ENCODE peak calls at places on chromosomes 4 and X, in four cellular contexts. F is HepG2, O is K562, A is GM12878. S is an unnamed sample.

GRCh38 chrX:9671998-9672397 is 93.6 kb downstream of the GPR143 start:
- DNase-seq in F (no peak), O (no peak), A (no peak), S (no peak)

GRCh38 chr4:24236532-24236931 is 346.7 kb upstream of the PPARGC1A start:
- DNase-seq in F (no peak), O (no peak), A (no peak), S (no peak)

GRCh38 chr4:77006753-77007355 is 57.3 kb downstream of the SEPTIN11 start:
- DNase-seq in F (no peak), O (no peak), A (no peak), S (no peak)

GRCh38 chrX:138723301-138723700 is 11.8 kb upstream of the FGF13 start:
- DNase-seq in F (no peak), O (no peak), A (no peak), S (no peak)

GRCh38 chr4:111391864-111392263 is 753.4 kb upstream of the FAM241A start:
- DNase-seq in F (no peak), O (no peak), A (no peak), S (no peak)

GRCh38 chr4:159291176-159291575 is 188.3 kb downstream of the RAPGEF2 start:
- DNase-seq in F (no peak), O (no peak), A (no peak), S (no peak)

GRCh38 chr4:184397516-184398163 is 76.7 kb downstream of the IRF2 start:
- DNase-seq in F (no peak), O (no peak), A (no peak), S (no peak)

GRCh38 chr4:158581161-158581560 is 59.5 kb downstream of the RXFP1 start:
- DNase-seq in F (no peak), O (no peak), A (no peak), S (no peak)

GRCh38 chrX:599837-600715 is 30.5 kb upstream of the SHOX start:
- DNase-seq in F (no peak), O (no peak), A (no peak), S (no peak)

GRCh38 chr4:150010525-150011126 is 67.6 kb upstream of the DCLK2 start:
- DNase-seq in F (peak), O (peak), A (no peak), S (no peak)

GRCh38 chrX:154733072-154733425 is 17.8 kb downstream of the GAB3 start:
- DNase-seq in F (no peak), O (no peak), A (no peak), S (no peak)

GRCh38 chrX:42025861-42026260 is 102.5 kb upstream of the CASK start:
- DNase-seq in F (no peak), O (no peak), A (no peak), S (no peak)

GRCh38 chrX:25049347-25049746 is 33.6 kb upstream of the ARX start:
- DNase-seq in F (no peak), O (no peak), A (no peak), S (no peak)

GRCh38 chr4:2366252-2367192 is 51.9 kb downstream of the ZFYVE28 start:
- DNase-seq in F (no peak), O (no peak), A (no peak), S (no peak)

GRCh38 chr4:104942990-104943758 is 203.5 kb upstream of the TET2 start:
- DNase-seq in F (no peak), O (no peak), A (peak), S (no peak)

GRCh38 chrX:133537142-133537541 is 121.9 kb upstream of the GPC4 start:
- DNase-seq in F (no peak), O (no peak), A (no peak), S (no peak)

GRCh38 chrX:23003121-23003520 is 3.4 kb downstream of the DDX53 start:
- DNase-seq in F (no peak), O (no peak), A (no peak), S (no peak)

GRCh38 chr4:175273995-175274753 is 356.0 kb downstream of the ADAM29 start:
- DNase-seq in F (no peak), O (no peak), A (no peak), S (no peak)
- TF ChIP-seq CBX5 in F (no peak), O (no peak), A (no peak), S (no peak)

DNA sequence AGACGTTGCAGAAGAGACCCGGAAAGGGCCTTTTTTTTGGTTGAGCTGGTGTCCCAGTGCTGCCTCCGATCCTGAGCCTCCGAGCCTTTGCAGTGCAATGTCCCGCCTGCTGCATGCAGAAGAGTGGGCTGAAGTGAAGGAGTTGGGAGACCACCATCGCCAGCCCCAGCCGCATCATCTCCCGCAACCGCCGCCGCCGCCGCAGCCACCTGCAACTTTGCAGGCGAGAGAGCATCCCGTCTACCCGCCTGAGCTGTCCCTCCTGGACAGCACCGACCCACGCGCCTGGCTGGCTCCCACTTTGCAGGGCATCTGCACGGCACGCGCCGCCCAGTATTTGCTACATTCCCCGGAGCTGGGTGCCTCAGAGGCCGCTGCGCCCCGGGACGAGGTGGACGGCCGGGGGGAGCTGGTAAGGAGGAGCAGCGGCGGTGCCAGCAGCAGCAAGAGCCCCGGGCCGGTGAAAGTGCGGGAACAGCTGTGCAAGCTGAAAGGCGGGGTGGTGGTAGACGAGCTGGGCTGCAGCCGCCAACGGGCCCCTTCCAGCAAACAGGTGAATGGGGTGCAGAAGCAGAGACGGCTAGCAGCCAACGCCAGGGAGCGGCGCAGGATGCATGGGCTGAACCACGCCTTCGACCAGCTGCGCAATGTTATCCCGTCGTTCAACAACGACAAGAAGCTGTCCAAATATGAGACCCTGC is 427 bp downstream of the ATOH1 start:
- DNase-seq in F (no peak), O (no peak), A (no peak), S (no peak)
- TF ChIP-seq CBX5 in F (no peak), O (no peak), A (no peak), S (no peak)

DNA sequence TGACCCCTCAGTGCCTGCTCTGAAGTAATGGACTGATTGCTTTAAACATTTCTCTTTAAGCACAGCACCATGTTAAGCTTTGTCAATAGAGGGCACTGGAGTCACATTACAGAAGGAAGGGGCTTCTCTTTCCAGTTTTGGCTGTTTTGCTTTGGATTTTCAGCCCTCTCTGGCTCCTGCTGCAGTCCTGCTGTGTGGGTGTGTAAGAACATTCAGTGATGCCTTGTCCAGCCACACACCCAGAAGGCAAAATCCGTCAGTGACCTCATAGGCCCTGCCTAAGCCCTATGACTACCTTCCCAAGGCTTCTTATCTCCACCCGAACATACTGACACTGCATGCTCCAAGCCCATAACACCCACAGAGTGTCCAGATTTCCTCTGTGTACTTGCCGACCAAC is 215.3 kb upstream of the CTSO start:
- DNase-seq in F (peak), O (no peak), A (no peak), S (peak)
- TF ChIP-seq CBX5 in F (no peak), O (no peak), A (no peak), S (no peak)

DNA sequence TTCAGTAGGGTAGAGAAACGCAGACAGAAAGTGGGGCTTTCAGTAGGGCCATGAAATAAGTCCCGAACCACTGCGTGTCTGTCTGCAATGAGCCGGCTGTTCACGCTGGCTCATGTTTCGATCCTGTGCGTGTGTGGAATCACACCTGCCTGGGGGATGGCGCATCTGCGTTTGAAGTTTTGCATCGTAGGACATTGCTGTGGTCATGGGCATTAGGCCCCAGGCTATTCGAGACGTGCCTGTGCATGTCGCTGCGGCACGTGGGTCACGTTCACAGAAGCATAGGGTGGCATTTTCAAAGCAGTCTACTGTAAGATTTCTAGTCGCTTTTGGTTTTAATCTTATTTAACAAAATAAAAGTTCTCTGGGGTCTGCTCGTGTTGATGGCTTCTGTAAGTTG is 25.5 kb upstream of the HGFAC start:
- DNase-seq in F (no peak), O (no peak), A (no peak), S (no peak)
- TF ChIP-seq CBX5 in F (no peak), O (no peak), A (no peak), S (no peak)

GRCh38 chrX:40316502-40316901 is 218.7 kb upstream of the BCOR start:
- DNase-seq in F (no peak), O (no peak), A (no peak), S (no peak)

GRCh38 chrX:40313269-40313668 is 215.5 kb upstream of the BCOR start:
- DNase-seq in F (no peak), O (no peak), A (no peak), S (no peak)

GRCh38 chrX:40318076-40318475 is 220.3 kb upstream of the BCOR start:
- DNase-seq in F (no peak), O (no peak), A (no peak), S (no peak)

GRCh38 chrX:40310016-40310415 is 212.3 kb upstream of the BCOR start:
- DNase-seq in F (no peak), O (no peak), A (no peak), S (no peak)

GRCh38 chrX:40314070-40314469 is 216.3 kb upstream of the BCOR start:
- DNase-seq in F (no peak), O (no peak), A (no peak), S (peak)
- TF ChIP-seq CBX5 in F (no peak), O (no peak), A (no peak), S (no peak)

GRCh38 chr4:181416966-181417365 is 826.2 kb upstream of the TENM3 start:
- DNase-seq in F (no peak), O (no peak), A (no peak), S (no peak)

GRCh38 chr4:181420950-181421349 is 822.3 kb upstream of the TENM3 start:
- DNase-seq in F (no peak), O (no peak), A (no peak), S (no peak)

GRCh38 chr4:181418491-181418890 is 824.7 kb upstream of the TENM3 start:
- DNase-seq in F (no peak), O (no peak), A (no peak), S (no peak)
- TF ChIP-seq CBX5 in F (no peak), O (no peak), A (no peak), S (no peak)

DNA sequence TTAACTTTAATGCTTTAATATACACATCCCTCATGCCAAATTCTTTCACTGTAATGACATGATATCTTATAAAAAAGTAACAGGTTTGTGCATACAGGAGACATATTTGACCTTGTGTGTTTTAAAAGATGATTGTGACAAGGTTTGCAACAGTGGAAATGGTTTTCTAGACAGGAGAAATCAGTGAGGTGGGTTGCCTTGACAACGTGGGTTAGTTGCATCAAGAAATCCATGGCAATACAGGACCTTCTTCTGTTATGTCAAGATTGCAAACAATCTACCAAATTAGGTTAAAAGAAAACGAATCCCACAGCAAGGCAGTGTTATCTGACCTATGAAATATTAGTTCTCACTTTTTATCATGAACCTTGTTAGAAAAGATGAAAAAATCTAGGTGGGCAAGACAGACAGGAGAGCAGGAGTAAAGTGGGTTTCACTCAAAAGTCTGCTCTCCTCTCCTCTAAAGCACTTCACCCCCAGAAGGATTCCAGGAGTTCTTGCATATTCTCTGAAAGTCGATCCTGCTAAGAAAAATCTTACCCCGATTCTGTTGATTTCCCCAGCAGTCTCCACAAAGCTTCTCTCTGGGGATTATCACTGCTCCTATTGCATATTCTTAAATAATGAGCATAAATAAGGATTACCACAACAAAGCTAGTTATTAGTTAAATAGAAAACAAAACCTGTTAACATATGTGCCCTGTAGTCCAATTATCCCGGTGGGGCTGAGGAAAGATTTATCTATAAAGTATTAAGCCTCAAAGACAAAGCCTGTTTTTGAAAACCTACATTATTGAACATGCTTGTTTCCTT is 70.9 kb downstream of the TMA16 start:
- DNase-seq in F (no peak), O (no peak), A (no peak), S (no peak)
- TF ChIP-seq CBX5 in F (no peak), O (no peak), A (no peak), S (no peak)

GRCh38 chrX:47482065-47482511 is 934 bp downstream of the ZNF41 start:
- DNase-seq in F (no peak), O (no peak), A (no peak), S (no peak)

GRCh38 chrX:47481160-47481559 is 1.9 kb downstream of the ZNF41 start:
- DNase-seq in F (no peak), O (no peak), A (no peak), S (no peak)

GRCh38 chrX:47484885-47485284 is 1.9 kb upstream of the ZNF41 start:
- DNase-seq in F (no peak), O (no peak), A (no peak), S (no peak)

GRCh38 chrX:47482512-47483309 is at the start of gene ZNF41:
- DNase-seq in F (peak), O (peak), A (peak), S (peak)

DNA sequence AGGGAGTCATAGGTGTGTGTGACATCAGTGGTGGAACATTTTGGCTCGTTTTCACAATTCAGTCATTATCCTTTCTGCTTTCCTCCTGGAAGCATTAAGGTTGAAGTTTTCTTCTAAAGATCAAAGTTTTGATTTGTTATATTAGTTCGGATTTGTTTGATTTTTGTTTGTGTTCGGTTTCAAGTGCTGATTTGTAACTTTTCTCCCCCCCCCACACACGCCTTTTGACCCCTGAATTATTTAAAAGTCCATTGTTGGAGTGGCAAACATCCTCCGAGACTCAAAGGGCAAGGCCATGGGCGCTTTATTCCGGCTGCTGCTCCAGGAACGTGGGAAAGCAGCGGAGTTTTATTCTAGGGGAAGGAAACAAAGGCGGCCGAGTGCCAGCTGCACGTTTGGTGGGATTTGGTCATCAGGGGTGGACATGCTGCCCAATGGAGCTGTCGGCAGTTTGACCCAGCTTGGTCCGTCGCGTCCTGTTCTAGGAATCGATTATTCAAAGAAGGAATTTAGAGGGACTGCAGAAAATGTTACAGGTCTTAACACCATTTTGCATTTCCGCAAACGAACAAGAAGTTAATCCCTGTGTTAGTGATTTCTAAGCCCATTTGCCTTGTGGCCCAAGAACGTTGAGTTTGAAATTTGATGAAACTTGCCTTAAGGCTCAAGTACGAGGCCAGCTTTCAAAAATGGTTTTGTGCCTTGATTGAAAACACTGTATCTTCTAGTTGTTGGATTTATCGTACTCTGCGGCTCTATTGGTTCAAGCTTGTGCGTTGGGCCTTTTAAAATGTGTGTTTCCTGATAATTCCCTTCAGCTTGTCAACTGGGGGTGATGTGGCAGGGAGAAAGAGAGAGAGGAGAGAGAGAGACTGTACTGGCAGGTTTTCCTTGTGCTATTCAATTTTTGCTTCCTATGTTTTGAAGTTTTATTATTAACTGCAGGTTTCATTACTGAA is 567 bp upstream of the ZNF41 start:
- DNase-seq in F (peak), O (no peak), A (no peak), S (no peak)
- TF ChIP-seq CBX5 in F (no peak), O (no peak), A (no peak), S (no peak)